ENCODE peak calls at places on chromosomes 13 and 19, in nine cellular contexts. R is endodermal cell, P is tibial artery, M is upper lobe of left lung, A is omental fat pad, C is upper lobe of right lung, B is lower leg skin, N is fibroblast of lung, S is mammary epithelial cell. H is an unnamed sample.

GRCh38 chr13:51955841-51956603 is 55.2 kb downstream of the ATP7B start:
- DNase-seq in S (no peak), R (no peak), M (no peak), A (no peak), N (no peak), C (no peak), B (no peak), P (no peak), H (no peak)

GRCh38 chr19:30376272-30376671 is 4.1 kb downstream of the ZNF536 start:
- DNase-seq in B (no peak), C (no peak), N (no peak), M (no peak), S (no peak), R (peak; percentile 74), A (no peak), P (peak; percentile 9), H (no peak)

GRCh38 chr19:57171551-57172081 is 4.3 kb upstream of the DUXA start:
- DNase-seq in A (no peak), B (peak; percentile 19), C (no peak), R (peak; percentile 79), N (peak; percentile 17), P (peak; percentile 56), M (no peak), S (peak; percentile 22), H (peak; percentile 51)

GRCh38 chr13:49319555-49320350 is 72.0 kb downstream of the CDADC1 start:
- DNase-seq in M (no peak), A (no peak), N (peak; percentile 35), P (no peak), B (no peak), C (no peak), S (no peak), R (no peak), H (no peak)

GRCh38 chr13:110685305-110685704 is 20.6 kb downstream of the CARS2 start:
- DNase-seq in R (no peak), M (no peak), S (no peak), P (no peak), N (peak; percentile 39), A (no peak), C (no peak), B (no peak), H (no peak)

GRCh38 chr13:44710576-44710975 is 134.4 kb upstream of the TSC22D1 start:
- DNase-seq in S (peak; percentile 91), N (peak; percentile 99), R (no peak), A (no peak), P (no peak), C (no peak), M (no peak), B (no peak), H (no peak)

GRCh38 chr19:54434862-54435174 is 14.2 kb upstream of the LENG8 start:
- DNase-seq in A (no peak), P (no peak), S (no peak), R (peak; percentile 39), N (no peak), M (no peak), B (no peak), C (no peak), H (no peak)

GRCh38 chr19:28358604-28359003 is 854.3 kb downstream of the UQCRFS1 start:
- DNase-seq in N (peak; percentile 36), S (no peak), M (no peak), R (no peak), P (no peak), B (no peak), A (no peak), C (no peak), H (no peak)

GRCh38 chr19:31109626-31110025 is 239.6 kb downstream of the TSHZ3 start:
- DNase-seq in C (no peak), B (no peak), P (no peak), N (peak; percentile 27), R (no peak), A (no peak), S (no peak), M (no peak), H (no peak)

GRCh38 chr13:47133024-47133445 is 236.2 kb upstream of the HTR2A start:
- DNase-seq in P (no peak), A (no peak), B (no peak), M (no peak), R (no peak), C (no peak), N (peak; percentile 29), S (no peak), H (no peak)

GRCh38 chr19:48511800-48512503 is at the start of gene LMTK3:
- DNase-seq in P (no peak), N (peak; percentile 36), M (no peak), C (no peak), S (no peak), A (no peak), R (no peak), B (no peak), H (no peak)

GRCh38 chr19:45630463-45630862 is 8.7 kb downstream of the EML2 start:
- DNase-seq in C (no peak), M (no peak), A (no peak), S (peak; percentile 97), R (no peak), N (peak; percentile 96), P (no peak), B (no peak), H (no peak)
- TF ChIP-seq CTCF in C (no peak), M (no peak), A (no peak), S (no peak), R (no peak), N (no peak), P (no peak), B (no peak), H (no peak)

GRCh38 chr13:33610471-33611015 is 207.4 kb upstream of the RFC3 start:
- DNase-seq in A (no peak), R (peak; percentile 84), S (no peak), M (no peak), N (peak; percentile 56), B (no peak), P (peak; percentile 28), C (no peak), H (no peak)

GRCh38 chr13:33611016-33611805 is 206.7 kb upstream of the RFC3 start:
- DNase-seq in R (no peak), S (no peak), A (no peak), B (no peak), C (no peak), N (peak; percentile 85), P (peak; percentile 42), M (peak; percentile 26), H (no peak)

DNA sequence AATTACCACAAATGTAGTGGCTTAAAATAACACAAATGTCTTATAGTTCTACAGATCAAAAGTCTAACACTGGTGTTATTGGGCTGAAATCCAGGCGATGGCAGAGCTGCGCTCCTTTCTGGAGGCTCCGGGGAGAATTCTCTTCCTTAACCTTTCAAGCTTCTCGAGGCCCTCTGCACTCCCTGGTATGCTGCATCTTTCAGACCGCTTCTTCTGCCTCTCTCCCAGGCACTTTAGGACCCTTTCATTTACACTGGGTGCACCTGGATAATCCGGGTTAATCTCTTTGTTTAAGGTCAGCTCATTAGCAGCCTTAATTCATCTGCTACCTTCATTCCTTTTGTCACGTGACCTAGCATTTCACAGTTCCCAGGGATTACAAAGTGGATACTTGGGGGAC is 211.3 kb upstream of the RFC3 start:
- DNase-seq in N (no peak), M (no peak), P (no peak), C (no peak), S (no peak), R (peak; percentile 69), A (no peak), B (no peak), H (no peak)
- TF ChIP-seq CTCF in N (no peak), M (no peak), P (no peak), C (no peak), S (no peak), R (peak; percentile 61), A (no peak), B (no peak), H (no peak)

GRCh38 chr13:59263531-59263930 is 900.2 kb downstream of the DIAPH3 start:
- DNase-seq in R (no peak), C (no peak), S (no peak), M (no peak), P (no peak), N (no peak), B (no peak), A (no peak), H (no peak)

GRCh38 chr13:59259416-59260000 is 904.2 kb downstream of the DIAPH3 start:
- DNase-seq in S (no peak), N (no peak), C (no peak), B (no peak), M (no peak), P (no peak), R (peak; percentile 49), A (no peak), H (no peak)

GRCh38 chr13:59266478-59267063 is 897.2 kb downstream of the DIAPH3 start:
- DNase-seq in M (no peak), B (no peak), R (no peak), S (no peak), C (no peak), N (peak; percentile 44), P (no peak), A (no peak), H (no peak)

DNA sequence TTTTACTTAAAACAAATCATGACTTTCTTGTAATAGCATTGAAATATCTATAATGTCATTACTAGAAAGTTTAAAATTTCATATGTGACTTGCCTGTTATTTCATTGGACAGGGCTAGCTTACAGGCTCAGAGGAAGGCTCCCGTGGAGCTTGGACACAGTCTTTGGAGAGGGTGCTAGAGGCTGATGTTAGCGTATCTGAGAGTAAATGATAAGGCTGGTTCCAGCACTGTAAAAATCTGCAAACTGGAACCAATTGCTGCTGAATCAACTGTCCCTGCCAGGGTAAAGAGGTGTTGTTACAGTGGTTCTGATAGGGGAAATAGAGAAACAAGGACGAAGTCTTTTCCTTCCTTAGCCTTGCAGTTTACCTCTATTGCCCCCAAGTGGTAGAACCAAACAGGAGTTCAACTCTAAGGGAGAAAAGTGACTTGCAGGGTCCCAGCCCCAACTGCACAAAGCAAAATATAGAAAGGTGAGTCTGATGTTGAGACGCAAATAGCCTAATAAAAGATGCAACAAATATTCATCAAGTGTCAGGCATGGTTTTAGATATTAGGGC is 901.7 kb downstream of the DIAPH3 start:
- DNase-seq in M (no peak), A (no peak), C (no peak), S (no peak), P (no peak), R (peak; percentile 62), B (no peak), N (no peak), H (no peak)
- TF ChIP-seq CTCF in M (no peak), A (no peak), C (peak; percentile 21), S (peak; percentile 29), P (no peak), R (peak; percentile 86), B (no peak), N (peak; percentile 30), H (no peak)

DNA sequence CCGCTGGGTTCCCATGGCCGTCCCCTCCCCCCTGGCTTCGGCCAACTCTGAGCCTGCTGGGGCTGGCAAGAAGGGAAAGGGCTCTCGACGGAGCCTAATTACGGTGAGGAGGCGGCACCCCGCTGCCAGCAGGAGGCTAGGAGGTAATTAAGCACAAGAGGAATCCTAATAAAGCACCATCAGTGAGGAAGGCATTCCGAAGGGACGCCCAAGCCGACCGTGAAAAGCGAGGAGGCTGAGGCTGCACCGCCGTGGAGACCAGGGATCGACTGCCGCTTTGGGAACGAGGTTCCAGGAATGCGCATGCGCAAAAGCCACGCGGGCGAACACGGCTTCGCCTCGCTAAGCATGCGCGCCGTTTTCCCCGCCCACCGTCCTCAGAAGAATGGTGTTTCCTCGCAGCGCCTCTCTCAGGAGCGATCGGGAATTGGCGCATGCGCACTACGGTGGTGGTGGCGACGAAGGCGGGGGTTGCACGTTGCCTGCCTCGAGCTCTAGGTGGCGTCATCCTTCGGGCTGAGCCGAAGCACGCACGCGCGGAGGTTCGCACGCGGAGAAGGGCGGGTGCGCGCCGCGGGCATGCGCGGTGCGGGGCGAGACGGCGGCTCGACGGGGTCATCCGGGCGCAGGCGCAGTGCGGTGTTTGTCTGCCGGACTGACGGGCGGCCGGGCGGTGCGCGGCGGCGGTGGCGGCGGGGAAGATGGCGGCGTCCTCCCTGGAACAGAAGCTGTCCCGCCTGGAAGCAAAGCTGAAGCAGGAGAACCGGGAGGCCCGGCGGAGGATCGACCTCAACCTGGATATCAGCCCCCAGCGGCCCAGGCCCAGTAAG is at the start of gene MAP2K7:
- DNase-seq in B (peak; percentile 99), R (peak; percentile 100), S (peak; percentile 99), P (peak; percentile 99), A (peak; percentile 100), M (peak; percentile 99), N (peak; percentile 95), C (peak; percentile 100), H (peak; percentile 100)
- TF ChIP-seq CTCF in B (no peak), R (peak; percentile 68), S (peak; percentile 60), P (peak; percentile 38), A (no peak), M (peak; percentile 55), N (peak; percentile 31), C (peak; percentile 62), H (no peak)